ENCODE peak calls at places on chromosomes 4 and X, in six cellular contexts. B is iris pigment epithelial cell; O is naive thymus-derived CD8-positive, alpha-beta T cell; E is T-helper 9 cell; X is CD8-positive, alpha-beta memory T cell; D is non-pigmented ciliary epithelial cell. T is an unnamed sample.
A peak's percentile ranks its signal among the peaks of the same experiment; 100 is the strongest.

GRCh38 chr4:160505724-160506123 is 1402.8 kb downstream of the RAPGEF2 start:
- DNase-seq in B (no peak), O (no peak), E (no peak), X (no peak), D (no peak), T (no peak)

GRCh38 chr4:174254613-174255012 is 28.9 kb downstream of the FBXO8 start:
- DNase-seq in B (no peak), O (no peak), E (no peak), X (no peak), D (no peak), T (no peak)

GRCh38 chrX:98795636-98796035 is 1614.4 kb downstream of the PCDH19 start:
- DNase-seq in B (no peak), O (no peak), E (no peak), X (no peak), D (no peak), T (no peak)

GRCh38 chrX:2370436-2370835 is 130.3 kb downstream of the DHRSX start:
- DNase-seq in B (peak; percentile 16), O (no peak), E (no peak), X (no peak), D (no peak), T (no peak)

GRCh38 chr4:5019274-5019673 is at the start of gene CYTL1:
- DNase-seq in B (no peak), O (no peak), E (no peak), X (no peak), D (no peak), T (no peak)

GRCh38 chrX:99271641-99272040 is 1138.4 kb downstream of the PCDH19 start:
- DNase-seq in B (no peak), O (no peak), E (no peak), X (no peak), D (no peak), T (no peak)

GRCh38 chr4:139922625-139923024 is 231.4 kb downstream of the MAML3 start:
- DNase-seq in B (peak; percentile 16), O (no peak), E (no peak), X (no peak), D (no peak), T (no peak)

GRCh38 chrX:25015486-25016360 is at the start of gene ARX:
- DNase-seq in B (peak; percentile 48), O (no peak), E (no peak), X (no peak), D (no peak), T (no peak)

GRCh38 chrX:18422886-18423285 is 2.5 kb upstream of the CDKL5 start:
- DNase-seq in B (peak; percentile 11), O (no peak), E (no peak), X (no peak), D (no peak), T (no peak)

GRCh38 chrX:119419146-119419545 is 20.0 kb downstream of the SLC25A43 start:
- DNase-seq in B (no peak), O (no peak), E (no peak), X (no peak), D (no peak), T (no peak)

GRCh38 chr4:151418385-151418784 is 9.4 kb downstream of the FHIP1A start:
- DNase-seq in B (peak; percentile 91), O (no peak), E (no peak), X (no peak), D (peak; percentile 70), T (no peak)

GRCh38 chr4:96035727-96036126 is 195.8 kb downstream of the PDHA2 start:
- DNase-seq in B (peak; percentile 2), O (no peak), E (no peak), X (no peak), D (no peak), T (no peak)

GRCh38 chr4:10831727-10832408 is 147.3 kb upstream of the CLNK start:
- DNase-seq in B (no peak), O (no peak), E (no peak), X (no peak), D (no peak), T (no peak)

GRCh38 chrX:17375631-17376380 is 806 bp downstream of the NHS start:
- DNase-seq in B (peak; percentile 33), O (no peak), E (no peak), X (no peak), D (no peak), T (peak; percentile 72)

GRCh38 chrX:9369802-9370291 is 95.0 kb upstream of the TBL1X start:
- DNase-seq in B (no peak), O (peak; percentile 15), E (no peak), X (no peak), D (no peak), T (no peak)

GRCh38 chrX:40358994-40359393 is 221.8 kb upstream of the ATP6AP2 start:
- DNase-seq in B (no peak), O (no peak), E (no peak), X (no peak), D (no peak), T (no peak)

GRCh38 chr4:173264245-173264959 is 69.8 kb downstream of the HMGB2 start:
- DNase-seq in B (peak; percentile 56), O (peak; percentile 38), E (no peak), X (peak; percentile 47), D (no peak), T (peak; percentile 56)

GRCh38 chr4:6953751-6954380 is 44.2 kb downstream of the TBC1D14 start:
- DNase-seq in B (peak; percentile 74), O (no peak), E (no peak), X (no peak), D (peak; percentile 35), T (peak; percentile 87)

GRCh38 chr4:138728566-138728965 is 287.0 kb upstream of the NOCT start:
- DNase-seq in B (no peak), O (no peak), E (no peak), X (no peak), D (no peak), T (no peak)

GRCh38 chr4:140861359-140862181 is 105.4 kb upstream of the TBC1D9 start:
- DNase-seq in B (peak; percentile 86), O (peak; percentile 38), E (peak; percentile 12), X (no peak), D (peak; percentile 75), T (no peak)

GRCh38 chr4:141645611-141646340 is 9.4 kb downstream of the IL15 start:
- DNase-seq in B (peak; percentile 96), O (no peak), E (no peak), X (no peak), D (peak; percentile 95), T (no peak)

GRCh38 chrX:121581885-121582284 is 534.5 kb downstream of the GLUD2 start:
- DNase-seq in B (peak; percentile 12), O (no peak), E (no peak), X (no peak), D (no peak), T (no peak)

GRCh38 chr4:140372607-140373327 is 679 bp upstream of the SCOC start:
- DNase-seq in B (peak; percentile 21), O (peak; percentile 51), E (peak; percentile 3), X (peak; percentile 58), D (no peak), T (no peak)

GRCh38 chr4:1403591-1404572 is 2.4 kb downstream of the NKX1-1 start:
- DNase-seq in B (no peak), O (no peak), E (no peak), X (peak; percentile 35), D (no peak), T (no peak)

GRCh38 chrX:21725498-21725897 is 32.4 kb downstream of the SMPX start:
- DNase-seq in B (peak; percentile 75), O (peak; percentile 26), E (no peak), X (no peak), D (no peak), T (no peak)

GRCh38 chr4:173001571-173001970 is 167.0 kb upstream of the GALNT7 start:
- DNase-seq in B (peak; percentile 81), O (no peak), E (no peak), X (no peak), D (no peak), T (no peak)

GRCh38 chr4:85474818-85475630 is at the start of gene ARHGAP24:
- DNase-seq in B (peak; percentile 100), O (no peak), E (no peak), X (no peak), D (peak; percentile 89), T (peak; percentile 92)

GRCh38 chrX:155778844-155779553 is 102.1 kb upstream of the VAMP7 start:
- DNase-seq in B (no peak), O (no peak), E (no peak), X (no peak), D (no peak), T (no peak)

GRCh38 chrX:39819921-39820849 is 277.6 kb downstream of the BCOR start:
- DNase-seq in B (peak; percentile 15), O (no peak), E (no peak), X (no peak), D (no peak), T (no peak)

GRCh38 chrX:68703369-68703768 is 55.9 kb downstream of the STARD8 start:
- DNase-seq in B (no peak), O (no peak), E (no peak), X (no peak), D (no peak), T (no peak)

GRCh38 chrX:54452920-54453319 is 12.7 kb downstream of the TSR2 start:
- DNase-seq in B (peak; percentile 7), O (no peak), E (no peak), X (no peak), D (no peak), T (no peak)

GRCh38 chrX:7586126-7586525 is 256.8 kb upstream of the VCX start:
- DNase-seq in B (peak; percentile 46), O (no peak), E (no peak), X (no peak), D (no peak), T (no peak)

GRCh38 chr4:69753666-69754065 is 6.8 kb downstream of the SULT1B1 start:
- DNase-seq in B (peak; percentile 71), O (no peak), E (no peak), X (no peak), D (no peak), T (no peak)

GRCh38 chrX:69300323-69300722 is 135.1 kb upstream of the PJA1 start:
- DNase-seq in B (no peak), O (no peak), E (no peak), X (no peak), D (no peak), T (no peak)

GRCh38 chr4:124055896-124056295 is 656.6 kb downstream of the ANKRD50 start:
- DNase-seq in B (no peak), O (no peak), E (no peak), X (no peak), D (no peak), T (no peak)

GRCh38 chrX:333611-334311 is 15.2 kb upstream of the GTPBP6 start:
- DNase-seq in B (no peak), O (no peak), E (no peak), X (peak; percentile 42), D (no peak), T (peak; percentile 56)

GRCh38 chr4:151074416-151074916 is 25.0 kb upstream of the RPS3A start:
- DNase-seq in B (no peak), O (no peak), E (no peak), X (no peak), D (no peak), T (no peak)